ENCODE peak calls at places on chromosome 7, in six cellular contexts. P is activated T-helper 1 cell treated with Interleukin-2 at 50 U/mL for 16 hours, K is anterior cingulate cortex, B is A172, J is mesendoderm, H is hypothalamus. Q is an unnamed sample.

GRCh38 chr7:2510909-2511768 is 8.4 kb upstream of the LFNG start:
- DNase-seq in B (peak), P (peak), J (no peak), H (no peak), K (no peak), Q (no peak)

GRCh38 chr7:156935250-156935649 is 14.3 kb upstream of the NOM1 start:
- DNase-seq in K (no peak), H (no peak), J (no peak), B (no peak), P (no peak), Q (no peak)

GRCh38 chr7:146773506-146773905 is 656.9 kb downstream of the CNTNAP2 start:
- DNase-seq in J (no peak), K (no peak), B (no peak), P (no peak), H (no peak), Q (no peak)

GRCh38 chr7:70215491-70215890 is 617.2 kb downstream of the AUTS2 start:
- DNase-seq in B (peak), J (no peak), H (no peak), P (no peak), K (no peak), Q (no peak)

GRCh38 chr7:159064121-159064815 is 80.4 kb downstream of the VIPR2 start:
- DNase-seq in P (no peak), H (no peak), K (no peak), B (no peak), J (no peak), Q (no peak)

GRCh38 chr7:82559203-82559805 is 115.7 kb upstream of the CACNA2D1 start:
- DNase-seq in J (peak), H (peak), B (no peak), K (no peak), P (no peak), Q (no peak)

GRCh38 chr7:35652124-35652523 is 42.8 kb downstream of the HERPUD2 start:
- DNase-seq in J (no peak), P (no peak), K (no peak), H (no peak), B (no peak), Q (no peak)

GRCh38 chr7:100602889-100603696 is 930 bp downstream of the PCOLCE start:
- DNase-seq in J (peak), H (no peak), B (peak), K (no peak), P (no peak), Q (no peak)

GRCh38 chr7:140005754-140006503 is 56.8 kb downstream of the PARP12 start:
- DNase-seq in K (no peak), H (no peak), J (peak), P (no peak), B (peak), Q (no peak)

GRCh38 chr7:36784991-36785940 is 61.0 kb upstream of the AOAH start:
- DNase-seq in K (no peak), P (peak), J (no peak), H (no peak), B (no peak), Q (no peak)

GRCh38 chr7:598899-599298 is 79.3 kb upstream of the PDGFA start:
- DNase-seq in K (peak), H (no peak), B (no peak), J (no peak), P (no peak), Q (no peak)

GRCh38 chr7:141974831-141975230 is 1.3 kb upstream of the TAS2R38 start:
- DNase-seq in H (no peak), B (peak), P (no peak), J (peak), K (no peak), Q (no peak)